ENCODE peak calls at places on chromosome 18, in eight cellular contexts. P is IMR-90; F is prostate gland; D is activated CD8-positive, alpha-beta T cell treated with anti-CD3 and anti-CD28 coated beads for 36 hours; J is NCI-H1092 treated with DMSO at 0.1 percent for 48 hours; Q is activated naive CD4-positive, alpha-beta T cell treated with Interleukin-2 at 50 U/mL for 16 hours; X is WTC11; R is retina. G is an unnamed sample.
A peak's percentile ranks its signal among the peaks of the same experiment; 100 is the strongest.

GRCh38 chr18:23380001-23380550 is 73.0 kb upstream of the RIOK3 start:
- DNase-seq in P (peak; percentile 83), F (no peak), D (no peak), J (no peak), Q (no peak), X (no peak), R (no peak), G (no peak)

GRCh38 chr18:4283746-4284291 is 171.3 kb downstream of the DLGAP1 start:
- DNase-seq in P (no peak), F (no peak), D (no peak), J (no peak), Q (no peak), X (no peak), R (no peak), G (no peak)

GRCh38 chr18:59448546-59448945 is 89.5 kb upstream of the LMAN1 start:
- DNase-seq in P (peak; percentile 31), F (no peak), D (no peak), J (no peak), Q (no peak), X (no peak), R (no peak), G (no peak)

GRCh38 chr18:44848931-44849330 is 168.2 kb downstream of the SETBP1 start:
- DNase-seq in P (no peak), F (no peak), D (no peak), J (peak; percentile 51), Q (no peak), X (no peak), R (no peak), G (no peak)

GRCh38 chr18:53101719-53102118 is 761.7 kb downstream of the DCC start:
- DNase-seq in P (no peak), F (no peak), D (no peak), J (no peak), Q (no peak), X (no peak), R (peak; percentile 46), G (no peak)

GRCh38 chr18:61892683-61893303 is at the start of gene RNF152:
- DNase-seq in P (peak; percentile 25), F (peak; percentile 28), D (peak; percentile 40), J (peak; percentile 75), Q (peak; percentile 33), X (peak; percentile 53), R (no peak), G (no peak)

GRCh38 chr18:34806527-34806926 is 96.4 kb downstream of the DTNA start:
- DNase-seq in P (no peak), F (no peak), D (no peak), J (no peak), Q (no peak), X (no peak), R (no peak), G (no peak)

GRCh38 chr18:12377556-12378553 is 828 bp upstream of the AFG3L2 start:
- DNase-seq in P (no peak), F (no peak), D (no peak), J (no peak), Q (no peak), X (no peak), R (peak; percentile 94), G (peak; percentile 96)

GRCh38 chr18:79530821-79531220 is 135.1 kb downstream of the NFATC1 start:
- DNase-seq in P (no peak), F (no peak), D (no peak), J (peak; percentile 35), Q (no peak), X (peak; percentile 4), R (no peak), G (no peak)

GRCh38 chr18:25111382-25112070 is 240.4 kb downstream of the ZNF521 start:
- DNase-seq in P (no peak), F (no peak), D (no peak), J (no peak), Q (no peak), X (no peak), R (peak; percentile 68), G (no peak)

GRCh38 chr18:61651880-61652268 is 240.9 kb downstream of the RNF152 start:
- DNase-seq in P (no peak), F (peak; percentile 58), D (no peak), J (no peak), Q (no peak), X (no peak), R (no peak), G (no peak)

GRCh38 chr18:8812631-8813030 is 107.3 kb downstream of the MTCL1 start:
- DNase-seq in P (peak; percentile 86), F (no peak), D (no peak), J (no peak), Q (no peak), X (no peak), R (no peak), G (no peak)

GRCh38 chr18:23283933-23284430 is 148.7 kb downstream of the CABLES1 start:
- DNase-seq in P (peak; percentile 63), F (no peak), D (peak; percentile 87), J (no peak), Q (no peak), X (peak; percentile 36), R (no peak), G (peak; percentile 99)

GRCh38 chr18:74638210-74638609 is 40.5 kb downstream of the ZNF407 start:
- DNase-seq in P (no peak), F (no peak), D (no peak), J (no peak), Q (no peak), X (no peak), R (no peak), G (no peak)

GRCh38 chr18:50706199-50706598 is 113.6 kb downstream of the MRO start:
- DNase-seq in P (no peak), F (no peak), D (no peak), J (peak; percentile 86), Q (no peak), X (no peak), R (no peak), G (no peak)

GRCh38 chr18:48671561-48671945 is 132.7 kb downstream of the CTIF start:
- DNase-seq in P (no peak), F (no peak), D (no peak), J (no peak), Q (no peak), X (no peak), R (no peak), G (no peak)

GRCh38 chr18:63648241-63648640 is 4.2 kb upstream of the SERPINB4 start:
- DNase-seq in P (peak; percentile 36), F (no peak), D (no peak), J (no peak), Q (no peak), X (no peak), R (no peak), G (no peak)

GRCh38 chr18:76493213-76494107 is 1.6 kb downstream of the ZNF516 start:
- DNase-seq in P (peak; percentile 72), F (no peak), D (peak; percentile 53), J (peak; percentile 96), Q (peak; percentile 14), X (no peak), R (peak; percentile 78), G (no peak)

GRCh38 chr18:69469444-69469919 is 68.8 kb downstream of the DOK6 start:
- DNase-seq in P (no peak), F (no peak), D (peak; percentile 66), J (no peak), Q (peak; percentile 62), X (peak; percentile 62), R (no peak), G (no peak)

GRCh38 chr18:22398464-22398863 is 19.3 kb downstream of the CTAGE1 start:
- DNase-seq in P (no peak), F (no peak), D (no peak), J (no peak), Q (no peak), X (no peak), R (no peak), G (no peak)

GRCh38 chr18:79167526-79168190 is 98.5 kb downstream of the ATP9B start:
- DNase-seq in P (no peak), F (no peak), D (no peak), J (no peak), Q (no peak), X (no peak), R (no peak), G (no peak)

GRCh38 chr18:67265464-67266245 is 250.9 kb downstream of the DSEL start:
- DNase-seq in P (peak; percentile 79), F (no peak), D (no peak), J (no peak), Q (no peak), X (no peak), R (no peak), G (no peak)

GRCh38 chr18:27143580-27144287 is 41.4 kb downstream of the CHST9 start:
- DNase-seq in P (no peak), F (no peak), D (no peak), J (no peak), Q (no peak), X (peak; percentile 18), R (no peak), G (no peak)

GRCh38 chr18:44497294-44497693 is 183.4 kb upstream of the SETBP1 start:
- DNase-seq in P (no peak), F (no peak), D (no peak), J (no peak), Q (no peak), X (no peak), R (no peak), G (no peak)

GRCh38 chr18:74731097-74731496 is 133.4 kb downstream of the ZNF407 start:
- DNase-seq in P (peak; percentile 86), F (no peak), D (no peak), J (no peak), Q (no peak), X (no peak), R (no peak), G (no peak)

GRCh38 chr18:77114564-77115391 is 17.8 kb downstream of the MBP start:
- DNase-seq in P (peak; percentile 94), F (peak; percentile 93), D (peak; percentile 70), J (no peak), Q (peak; percentile 1), X (no peak), R (no peak), G (no peak)

GRCh38 chr18:21484851-21485636 is 115.5 kb downstream of the ESCO1 start:
- DNase-seq in P (peak; percentile 21), F (no peak), D (no peak), J (no peak), Q (no peak), X (no peak), R (no peak), G (no peak)

GRCh38 chr18:80132196-80132812 is 23.2 kb downstream of the ADNP2 start:
- DNase-seq in P (no peak), F (no peak), D (no peak), J (no peak), Q (no peak), X (no peak), R (no peak), G (no peak)

GRCh38 chr18:49250819-49251388 is 209.5 kb downstream of the DYM start:
- DNase-seq in P (peak; percentile 47), F (no peak), D (no peak), J (peak; percentile 49), Q (no peak), X (no peak), R (peak; percentile 32), G (peak; percentile 3)

GRCh38 chr18:41599529-41599928 is 355.5 kb upstream of the PIK3C3 start:
- DNase-seq in P (no peak), F (no peak), D (no peak), J (no peak), Q (no peak), X (no peak), R (no peak), G (no peak)

GRCh38 chr18:1014951-1015627 is 110.4 kb downstream of the ADCYAP1 start:
- DNase-seq in P (no peak), F (no peak), D (no peak), J (no peak), Q (no peak), X (peak; percentile 27), R (no peak), G (peak; percentile 59)

GRCh38 chr18:22663378-22663777 is 245.7 kb upstream of the CTAGE1 start:
- DNase-seq in P (no peak), F (no peak), D (no peak), J (no peak), Q (no peak), X (no peak), R (no peak), G (no peak)

G was measured in iPS DF 19.7.